ENCODE peak calls at places on chromosome 6, in ten cellular contexts. One of them, this sample, is unnamed.

GRCh38 chr6:9896806-9897205 is 518.1 kb downstream of the TFAP2A start:
- DNase-seq in AG09309: no peak
- DNase-seq in NCI-H748 treated with DMSO at 0.1 percent for 48 hours: no peak
- DNase-seq in naive thymus-derived CD8-positive, alpha-beta T cell: no peak
- DNase-seq in frontal cortex: no peak
- DNase-seq in GM03348: no peak
- DNase-seq in non-pigmented ciliary epithelial cell: no peak
- DNase-seq in stomach: no peak
- DNase-seq in stimulated activated CD8-positive, alpha-beta memory T cell treated with anti-CD3 and anti-CD28 coated beads, Interleukin-7, amount 100 ng/mL, for 4 hours: no peak
- DNase-seq in CD4-positive, alpha-beta T cell: no peak
- DNase-seq in this sample: no peak

GRCh38 chr6:161031721-161032495 is 40.3 kb downstream of the MAP3K4 start:
- DNase-seq in AG09309: no peak
- DNase-seq in NCI-H748 treated with DMSO at 0.1 percent for 48 hours: no peak
- DNase-seq in naive thymus-derived CD8-positive, alpha-beta T cell: no peak
- DNase-seq in frontal cortex: no peak
- DNase-seq in GM03348: peak; percentile 57
- DNase-seq in non-pigmented ciliary epithelial cell: peak; percentile 50
- DNase-seq in stomach: no peak
- DNase-seq in stimulated activated CD8-positive, alpha-beta memory T cell treated with anti-CD3 and anti-CD28 coated beads, Interleukin-7, amount 100 ng/mL, for 4 hours: no peak
- DNase-seq in CD4-positive, alpha-beta T cell: no peak
- DNase-seq in this sample: no peak

GRCh38 chr6:47345761-47346160 is 36.1 kb upstream of the TNFRSF21 start:
- DNase-seq in AG09309: no peak
- DNase-seq in NCI-H748 treated with DMSO at 0.1 percent for 48 hours: no peak
- DNase-seq in naive thymus-derived CD8-positive, alpha-beta T cell: no peak
- DNase-seq in frontal cortex: no peak
- DNase-seq in GM03348: no peak
- DNase-seq in non-pigmented ciliary epithelial cell: no peak
- DNase-seq in stomach: no peak
- DNase-seq in stimulated activated CD8-positive, alpha-beta memory T cell treated with anti-CD3 and anti-CD28 coated beads, Interleukin-7, amount 100 ng/mL, for 4 hours: no peak
- DNase-seq in CD4-positive, alpha-beta T cell: no peak
- DNase-seq in this sample: no peak

GRCh38 chr6:39274471-39274870 is 39.7 kb downstream of the KCNK17 start:
- DNase-seq in AG09309: no peak
- DNase-seq in NCI-H748 treated with DMSO at 0.1 percent for 48 hours: no peak
- DNase-seq in naive thymus-derived CD8-positive, alpha-beta T cell: no peak
- DNase-seq in frontal cortex: no peak
- DNase-seq in GM03348: no peak
- DNase-seq in non-pigmented ciliary epithelial cell: no peak
- DNase-seq in stomach: no peak
- DNase-seq in stimulated activated CD8-positive, alpha-beta memory T cell treated with anti-CD3 and anti-CD28 coated beads, Interleukin-7, amount 100 ng/mL, for 4 hours: no peak
- DNase-seq in CD4-positive, alpha-beta T cell: no peak
- DNase-seq in this sample: no peak

GRCh38 chr6:109428889-109429477 is 11.4 kb downstream of the PPIL6 start:
- DNase-seq in AG09309: peak; percentile 44
- DNase-seq in NCI-H748 treated with DMSO at 0.1 percent for 48 hours: no peak
- DNase-seq in naive thymus-derived CD8-positive, alpha-beta T cell: no peak
- DNase-seq in frontal cortex: no peak
- DNase-seq in GM03348: peak; percentile 56
- DNase-seq in non-pigmented ciliary epithelial cell: no peak
- DNase-seq in stomach: no peak
- DNase-seq in stimulated activated CD8-positive, alpha-beta memory T cell treated with anti-CD3 and anti-CD28 coated beads, Interleukin-7, amount 100 ng/mL, for 4 hours: no peak
- DNase-seq in CD4-positive, alpha-beta T cell: no peak
- DNase-seq in this sample: no peak

GRCh38 chr6:168713839-168714238 is 272.9 kb downstream of the SMOC2 start:
- DNase-seq in AG09309: no peak
- DNase-seq in NCI-H748 treated with DMSO at 0.1 percent for 48 hours: no peak
- DNase-seq in naive thymus-derived CD8-positive, alpha-beta T cell: no peak
- DNase-seq in frontal cortex: no peak
- DNase-seq in GM03348: no peak
- DNase-seq in non-pigmented ciliary epithelial cell: no peak
- DNase-seq in stomach: peak; percentile 59
- DNase-seq in stimulated activated CD8-positive, alpha-beta memory T cell treated with anti-CD3 and anti-CD28 coated beads, Interleukin-7, amount 100 ng/mL, for 4 hours: no peak
- DNase-seq in CD4-positive, alpha-beta T cell: no peak
- DNase-seq in this sample: no peak

GRCh38 chr6:21151178-21151956 is 442.2 kb upstream of the SOX4 start:
- DNase-seq in AG09309: no peak
- DNase-seq in NCI-H748 treated with DMSO at 0.1 percent for 48 hours: no peak
- DNase-seq in naive thymus-derived CD8-positive, alpha-beta T cell: no peak
- DNase-seq in frontal cortex: no peak
- DNase-seq in GM03348: no peak
- DNase-seq in non-pigmented ciliary epithelial cell: no peak
- DNase-seq in stomach: no peak
- DNase-seq in stimulated activated CD8-positive, alpha-beta memory T cell treated with anti-CD3 and anti-CD28 coated beads, Interleukin-7, amount 100 ng/mL, for 4 hours: no peak
- DNase-seq in CD4-positive, alpha-beta T cell: no peak
- DNase-seq in this sample: no peak

GRCh38 chr6:30720738-30721197 is 616 bp downstream of the TUBB start:
- DNase-seq in AG09309: no peak
- DNase-seq in NCI-H748 treated with DMSO at 0.1 percent for 48 hours: peak; percentile 67
- DNase-seq in naive thymus-derived CD8-positive, alpha-beta T cell: peak; percentile 43
- DNase-seq in frontal cortex: no peak
- DNase-seq in GM03348: peak; percentile 40
- DNase-seq in non-pigmented ciliary epithelial cell: no peak
- DNase-seq in stomach: peak; percentile 65
- DNase-seq in stimulated activated CD8-positive, alpha-beta memory T cell treated with anti-CD3 and anti-CD28 coated beads, Interleukin-7, amount 100 ng/mL, for 4 hours: peak; percentile 58
- DNase-seq in CD4-positive, alpha-beta T cell: peak; percentile 53
- DNase-seq in this sample: peak; percentile 91

GRCh38 chr6:157952751-157953479 is 28.7 kb upstream of the SYNJ2 start:
- DNase-seq in AG09309: no peak
- DNase-seq in NCI-H748 treated with DMSO at 0.1 percent for 48 hours: no peak
- DNase-seq in naive thymus-derived CD8-positive, alpha-beta T cell: no peak
- DNase-seq in frontal cortex: no peak
- DNase-seq in GM03348: peak; percentile 34
- DNase-seq in non-pigmented ciliary epithelial cell: no peak
- DNase-seq in stomach: no peak
- DNase-seq in stimulated activated CD8-positive, alpha-beta memory T cell treated with anti-CD3 and anti-CD28 coated beads, Interleukin-7, amount 100 ng/mL, for 4 hours: no peak
- DNase-seq in CD4-positive, alpha-beta T cell: no peak
- DNase-seq in this sample: no peak

GRCh38 chr6:165661416-165662001 is 1.5 kb downstream of the PDE10A start:
- DNase-seq in AG09309: no peak
- DNase-seq in NCI-H748 treated with DMSO at 0.1 percent for 48 hours: no peak
- DNase-seq in naive thymus-derived CD8-positive, alpha-beta T cell: no peak
- DNase-seq in frontal cortex: peak; percentile 35
- DNase-seq in GM03348: peak; percentile 25
- DNase-seq in non-pigmented ciliary epithelial cell: no peak
- DNase-seq in stomach: no peak
- DNase-seq in stimulated activated CD8-positive, alpha-beta memory T cell treated with anti-CD3 and anti-CD28 coated beads, Interleukin-7, amount 100 ng/mL, for 4 hours: no peak
- DNase-seq in CD4-positive, alpha-beta T cell: no peak
- DNase-seq in this sample: no peak

GRCh38 chr6:35487653-35488516 is 9.0 kb downstream of the TEAD3 start:
- DNase-seq in AG09309: no peak
- DNase-seq in NCI-H748 treated with DMSO at 0.1 percent for 48 hours: no peak
- DNase-seq in naive thymus-derived CD8-positive, alpha-beta T cell: no peak
- DNase-seq in frontal cortex: no peak
- DNase-seq in GM03348: no peak
- DNase-seq in non-pigmented ciliary epithelial cell: no peak
- DNase-seq in stomach: peak; percentile 64
- DNase-seq in stimulated activated CD8-positive, alpha-beta memory T cell treated with anti-CD3 and anti-CD28 coated beads, Interleukin-7, amount 100 ng/mL, for 4 hours: no peak
- DNase-seq in CD4-positive, alpha-beta T cell: no peak
- DNase-seq in this sample: peak; percentile 90

GRCh38 chr6:167735498-167736201 is 91.1 kb upstream of the AFDN start:
- DNase-seq in AG09309: no peak
- DNase-seq in NCI-H748 treated with DMSO at 0.1 percent for 48 hours: no peak
- DNase-seq in naive thymus-derived CD8-positive, alpha-beta T cell: no peak
- DNase-seq in frontal cortex: no peak
- DNase-seq in GM03348: no peak
- DNase-seq in non-pigmented ciliary epithelial cell: no peak
- DNase-seq in stomach: peak; percentile 17
- DNase-seq in stimulated activated CD8-positive, alpha-beta memory T cell treated with anti-CD3 and anti-CD28 coated beads, Interleukin-7, amount 100 ng/mL, for 4 hours: no peak
- DNase-seq in CD4-positive, alpha-beta T cell: no peak
- DNase-seq in this sample: peak; percentile 49

GRCh38 chr6:13500264-13500663 is 12.9 kb upstream of the GFOD1 start:
- DNase-seq in AG09309: no peak
- DNase-seq in NCI-H748 treated with DMSO at 0.1 percent for 48 hours: no peak
- DNase-seq in naive thymus-derived CD8-positive, alpha-beta T cell: no peak
- DNase-seq in frontal cortex: no peak
- DNase-seq in GM03348: no peak
- DNase-seq in non-pigmented ciliary epithelial cell: no peak
- DNase-seq in stomach: no peak
- DNase-seq in stimulated activated CD8-positive, alpha-beta memory T cell treated with anti-CD3 and anti-CD28 coated beads, Interleukin-7, amount 100 ng/mL, for 4 hours: no peak
- DNase-seq in CD4-positive, alpha-beta T cell: no peak
- DNase-seq in this sample: no peak

GRCh38 chr6:36387440-36388303 is at the start of gene ETV7:
- DNase-seq in AG09309: no peak
- DNase-seq in NCI-H748 treated with DMSO at 0.1 percent for 48 hours: no peak
- DNase-seq in naive thymus-derived CD8-positive, alpha-beta T cell: peak; percentile 25
- DNase-seq in frontal cortex: peak; percentile 59
- DNase-seq in GM03348: peak; percentile 63
- DNase-seq in non-pigmented ciliary epithelial cell: no peak
- DNase-seq in stomach: peak; percentile 63
- DNase-seq in stimulated activated CD8-positive, alpha-beta memory T cell treated with anti-CD3 and anti-CD28 coated beads, Interleukin-7, amount 100 ng/mL, for 4 hours: peak; percentile 60
- DNase-seq in CD4-positive, alpha-beta T cell: peak; percentile 27
- DNase-seq in this sample: peak; percentile 66

GRCh38 chr6:71346034-71346680 is 57.5 kb downstream of the OGFRL1 start:
- DNase-seq in AG09309: no peak
- DNase-seq in NCI-H748 treated with DMSO at 0.1 percent for 48 hours: no peak
- DNase-seq in naive thymus-derived CD8-positive, alpha-beta T cell: no peak
- DNase-seq in frontal cortex: no peak
- DNase-seq in GM03348: no peak
- DNase-seq in non-pigmented ciliary epithelial cell: no peak
- DNase-seq in stomach: no peak
- DNase-seq in stimulated activated CD8-positive, alpha-beta memory T cell treated with anti-CD3 and anti-CD28 coated beads, Interleukin-7, amount 100 ng/mL, for 4 hours: no peak
- DNase-seq in CD4-positive, alpha-beta T cell: no peak
- DNase-seq in this sample: no peak

GRCh38 chr6:32845381-32845884 is 1.6 kb upstream of the PSMB8 start:
- DNase-seq in AG09309: no peak
- DNase-seq in NCI-H748 treated with DMSO at 0.1 percent for 48 hours: no peak
- DNase-seq in naive thymus-derived CD8-positive, alpha-beta T cell: peak; percentile 34
- DNase-seq in frontal cortex: no peak
- DNase-seq in GM03348: no peak
- DNase-seq in non-pigmented ciliary epithelial cell: no peak
- DNase-seq in stomach: no peak
- DNase-seq in stimulated activated CD8-positive, alpha-beta memory T cell treated with anti-CD3 and anti-CD28 coated beads, Interleukin-7, amount 100 ng/mL, for 4 hours: peak; percentile 33
- DNase-seq in CD4-positive, alpha-beta T cell: peak; percentile 50
- DNase-seq in this sample: peak; percentile 57

GRCh38 chr6:161796726-161797125 is 522.9 kb upstream of the AGPAT4 start:
- DNase-seq in AG09309: no peak
- DNase-seq in NCI-H748 treated with DMSO at 0.1 percent for 48 hours: no peak
- DNase-seq in naive thymus-derived CD8-positive, alpha-beta T cell: no peak
- DNase-seq in frontal cortex: no peak
- DNase-seq in GM03348: no peak
- DNase-seq in non-pigmented ciliary epithelial cell: no peak
- DNase-seq in stomach: no peak
- DNase-seq in stimulated activated CD8-positive, alpha-beta memory T cell treated with anti-CD3 and anti-CD28 coated beads, Interleukin-7, amount 100 ng/mL, for 4 hours: no peak
- DNase-seq in CD4-positive, alpha-beta T cell: no peak
- DNase-seq in this sample: no peak

GRCh38 chr6:6996124-6996523 is 111.6 kb upstream of the RREB1 start:
- DNase-seq in AG09309: no peak
- DNase-seq in NCI-H748 treated with DMSO at 0.1 percent for 48 hours: no peak
- DNase-seq in naive thymus-derived CD8-positive, alpha-beta T cell: no peak
- DNase-seq in frontal cortex: no peak
- DNase-seq in GM03348: no peak
- DNase-seq in non-pigmented ciliary epithelial cell: no peak
- DNase-seq in stomach: no peak
- DNase-seq in stimulated activated CD8-positive, alpha-beta memory T cell treated with anti-CD3 and anti-CD28 coated beads, Interleukin-7, amount 100 ng/mL, for 4 hours: no peak
- DNase-seq in CD4-positive, alpha-beta T cell: no peak
- DNase-seq in this sample: no peak

GRCh38 chr6:26020983-26021349 is 58.4 kb downstream of the TRIM38 start:
- DNase-seq in AG09309: no peak
- DNase-seq in NCI-H748 treated with DMSO at 0.1 percent for 48 hours: no peak
- DNase-seq in naive thymus-derived CD8-positive, alpha-beta T cell: peak; percentile 60
- DNase-seq in frontal cortex: no peak
- DNase-seq in GM03348: no peak
- DNase-seq in non-pigmented ciliary epithelial cell: no peak
- DNase-seq in stomach: peak; percentile 64
- DNase-seq in stimulated activated CD8-positive, alpha-beta memory T cell treated with anti-CD3 and anti-CD28 coated beads, Interleukin-7, amount 100 ng/mL, for 4 hours: no peak
- DNase-seq in CD4-positive, alpha-beta T cell: peak; percentile 39
- DNase-seq in this sample: peak; percentile 84

GRCh38 chr6:84867521-84867920 is 103.1 kb upstream of the TBX18 start:
- DNase-seq in AG09309: peak; percentile 63
- DNase-seq in NCI-H748 treated with DMSO at 0.1 percent for 48 hours: no peak
- DNase-seq in naive thymus-derived CD8-positive, alpha-beta T cell: no peak
- DNase-seq in frontal cortex: no peak
- DNase-seq in GM03348: peak; percentile 58
- DNase-seq in non-pigmented ciliary epithelial cell: peak; percentile 55
- DNase-seq in stomach: no peak
- DNase-seq in stimulated activated CD8-positive, alpha-beta memory T cell treated with anti-CD3 and anti-CD28 coated beads, Interleukin-7, amount 100 ng/mL, for 4 hours: no peak
- DNase-seq in CD4-positive, alpha-beta T cell: no peak
- DNase-seq in this sample: no peak

GRCh38 chr6:101397199-101397598 is 3.7 kb downstream of the GRIK2 start:
- DNase-seq in AG09309: no peak
- DNase-seq in NCI-H748 treated with DMSO at 0.1 percent for 48 hours: peak; percentile 80
- DNase-seq in naive thymus-derived CD8-positive, alpha-beta T cell: no peak
- DNase-seq in frontal cortex: no peak
- DNase-seq in GM03348: no peak
- DNase-seq in non-pigmented ciliary epithelial cell: no peak
- DNase-seq in stomach: no peak
- DNase-seq in stimulated activated CD8-positive, alpha-beta memory T cell treated with anti-CD3 and anti-CD28 coated beads, Interleukin-7, amount 100 ng/mL, for 4 hours: no peak
- DNase-seq in CD4-positive, alpha-beta T cell: no peak
- DNase-seq in this sample: no peak

GRCh38 chr6:105810105-105810921 is 275.8 kb upstream of the PRDM1 start:
- DNase-seq in AG09309: peak; percentile 64
- DNase-seq in NCI-H748 treated with DMSO at 0.1 percent for 48 hours: no peak
- DNase-seq in naive thymus-derived CD8-positive, alpha-beta T cell: no peak
- DNase-seq in frontal cortex: peak; percentile 11
- DNase-seq in GM03348: peak; percentile 74
- DNase-seq in non-pigmented ciliary epithelial cell: peak; percentile 67
- DNase-seq in stomach: no peak
- DNase-seq in stimulated activated CD8-positive, alpha-beta memory T cell treated with anti-CD3 and anti-CD28 coated beads, Interleukin-7, amount 100 ng/mL, for 4 hours: peak; percentile 27
- DNase-seq in CD4-positive, alpha-beta T cell: peak; percentile 11
- DNase-seq in this sample: peak; percentile 74

This sample was measured in sigmoid colon.